ENCODE peak calls at places on chromosome 10, in six cellular contexts. L is HFF-Myc, C is sigmoid colon, Z is Karpas-422, B is prostate gland, Q is adipocyte. K is an unnamed sample.

GRCh38 chr10:12350167-12350872 is 973 bp downstream of the CAMK1D start:
- DNase-seq in C (peak), Z (no peak), Q (peak), B (peak), L (no peak), K (no peak)

GRCh38 chr10:4533626-4534025 is 292.4 kb upstream of the AKR1E2 start:
- DNase-seq in C (no peak), Z (no peak), B (peak), Q (peak), L (no peak), K (no peak)

GRCh38 chr10:117804470-117805011 is 242.2 kb downstream of the RAB11FIP2 start:
- DNase-seq in C (no peak), B (peak), L (no peak), Z (peak), Q (no peak), K (no peak)

GRCh38 chr10:98267894-98268693 is at the start of gene LOXL4:
- DNase-seq in B (no peak), C (peak), Q (peak), Z (no peak), L (no peak), K (no peak)

GRCh38 chr10:71812016-71812912 is 38.8 kb downstream of the PSAP start:
- DNase-seq in Q (peak), Z (peak), C (peak), B (peak), L (no peak), K (no peak)

GRCh38 chr10:56633876-56634452 is 272.9 kb upstream of the ZWINT start:
- DNase-seq in Z (peak), C (no peak), B (no peak), Q (no peak), L (no peak), K (no peak)

GRCh38 chr10:49194212-49194920 is 6.2 kb upstream of the TMEM273 start:
- DNase-seq in L (no peak), C (no peak), Q (no peak), Z (no peak), B (no peak), K (no peak)

GRCh38 chr10:29389935-29390334 is 101.1 kb downstream of the LYZL1 start:
- DNase-seq in C (no peak), Z (no peak), B (no peak), Q (no peak), L (no peak), K (no peak)

GRCh38 chr10:132615346-132616169 is 78.0 kb downstream of the INPP5A start:
- DNase-seq in Z (no peak), L (no peak), Q (no peak), B (no peak), C (no peak), K (no peak)

GRCh38 chr10:95742529-95742884 is 13.5 kb upstream of the ENTPD1 start:
- DNase-seq in Q (no peak), B (peak), Z (no peak), L (no peak), C (no peak), K (peak)

GRCh38 chr10:72709041-72709440 is 17.1 kb downstream of the MCU start:
- DNase-seq in C (no peak), B (no peak), Z (no peak), L (no peak), Q (peak), K (no peak)

GRCh38 chr10:114715171-114715670 is 57.1 kb upstream of the ABLIM1 start:
- DNase-seq in B (no peak), C (no peak), Q (peak), Z (no peak), L (no peak), K (no peak)

GRCh38 chr10:73263948-73264347 is 11.5 kb upstream of the MRPS16 start:
- DNase-seq in Q (peak), B (no peak), C (no peak), L (no peak), Z (peak), K (no peak)

GRCh38 chr10:52135101-52135500 is 179.0 kb upstream of the DKK1 start:
- DNase-seq in Z (no peak), L (no peak), B (no peak), Q (no peak), C (no peak), K (no peak)

GRCh38 chr10:133067152-133068090 is 20.3 kb upstream of the ADGRA1 start:
- DNase-seq in L (no peak), Z (no peak), C (no peak), B (no peak), Q (no peak), K (no peak)

GRCh38 chr10:804191-804781 is 114.8 kb upstream of the DIP2C start:
- DNase-seq in Q (no peak), C (no peak), Z (no peak), B (no peak), L (no peak), K (no peak)

DNA sequence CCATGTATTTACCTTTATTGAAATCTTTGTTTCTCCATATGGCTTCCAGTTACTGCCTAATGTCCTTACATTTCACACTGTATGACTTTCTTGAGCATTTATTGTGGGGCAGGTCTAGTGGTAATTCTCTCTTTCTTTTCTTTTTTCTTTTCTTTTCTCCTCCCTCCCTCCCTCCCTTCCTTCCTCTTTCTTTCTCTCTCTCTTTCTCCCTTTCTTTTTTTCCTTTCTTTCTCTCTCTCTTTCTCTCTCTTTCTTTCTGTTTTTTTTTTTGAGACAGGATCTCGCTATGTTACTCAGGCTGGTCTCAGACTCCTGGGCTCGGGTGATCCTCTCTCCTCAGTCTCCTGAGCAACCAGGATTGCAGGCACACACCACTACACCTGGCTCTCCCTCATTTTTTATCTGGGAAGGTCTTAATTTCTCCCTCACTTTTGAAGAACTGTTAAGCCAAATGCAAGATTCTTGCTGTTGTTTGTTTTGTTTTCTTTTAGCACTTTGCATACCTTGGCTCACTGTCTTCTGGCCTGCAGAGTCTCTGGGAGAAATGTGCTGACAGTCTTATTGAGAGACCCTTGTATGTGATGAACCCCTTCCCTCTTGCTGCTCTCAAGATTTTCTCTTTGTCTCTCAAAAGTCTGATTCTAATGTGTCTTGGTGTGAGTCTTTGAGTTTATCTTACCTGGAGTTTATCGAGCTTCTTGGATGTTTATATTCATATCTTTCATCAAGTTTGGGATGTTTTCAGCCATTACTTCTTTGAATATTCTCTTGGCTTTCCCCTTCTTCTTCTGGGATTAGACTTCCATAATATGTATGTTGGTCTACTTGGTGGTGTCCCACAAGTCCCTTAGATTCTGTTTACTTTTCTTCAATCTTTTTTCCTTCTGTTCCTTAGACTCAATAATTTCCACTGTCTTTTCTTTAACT is 79.0 kb upstream of the CCNY start:
- DNase-seq in Z (no peak), Q (no peak), L (no peak), C (no peak), B (no peak), K (no peak)
- H3K4me3 ChIP-seq in Z (no peak), Q (no peak), L (no peak), C (no peak), B (no peak), K (no peak)

GRCh38 chr10:120981601-120982381 is 130.6 kb downstream of the WDR11 start:
- DNase-seq in C (no peak), L (no peak), Z (no peak), Q (no peak), B (no peak), K (no peak)

GRCh38 chr10:120980316-120980975 is 129.3 kb downstream of the WDR11 start:
- DNase-seq in C (no peak), L (no peak), Z (no peak), Q (no peak), B (no peak), K (no peak)

GRCh38 chr10:120978589-120979252 is 127.6 kb downstream of the WDR11 start:
- DNase-seq in C (no peak), B (no peak), Z (no peak), L (peak), Q (no peak), K (no peak)

GRCh38 chr10:120977892-120978291 is 126.7 kb downstream of the WDR11 start:
- DNase-seq in Q (no peak), B (no peak), L (no peak), C (no peak), Z (no peak), K (no peak)

GRCh38 chr10:120979435-120980315 is 128.5 kb downstream of the WDR11 start:
- DNase-seq in Z (no peak), L (no peak), B (peak), Q (no peak), C (no peak), K (no peak)
- H3K4me3 ChIP-seq in Z (no peak), L (no peak), B (peak), Q (peak), C (peak), K (no peak)

GRCh38 chr10:129523031-129523722 is 56.1 kb downstream of the MGMT start:
- DNase-seq in Z (no peak), B (no peak), L (no peak), C (no peak), Q (no peak), K (no peak)
- H3K4me3 ChIP-seq in Z (no peak), B (no peak), L (no peak), C (no peak), Q (no peak), K (no peak)

GRCh38 chr10:110927461-110927860 is 8.1 kb downstream of the SHOC2 start:
- DNase-seq in Q (no peak), B (no peak), C (no peak), L (no peak), Z (no peak), K (no peak)
- H3K4me3 ChIP-seq in Q (no peak), B (no peak), C (no peak), L (no peak), Z (no peak), K (no peak)

GRCh38 chr10:124719213-124719851 is 24.8 kb downstream of the FAM53B start:
- DNase-seq in Z (peak), C (peak), Q (peak), L (no peak), B (peak), K (no peak)
- H3K4me3 ChIP-seq in Z (peak), C (no peak), Q (no peak), L (no peak), B (no peak), K (no peak)

GRCh38 chr10:21314234-21314633 is 211.2 kb downstream of the SKIDA1 start:
- DNase-seq in L (no peak), C (no peak), B (no peak), Z (no peak), Q (peak), K (no peak)
- H3K4me3 ChIP-seq in L (no peak), C (no peak), B (no peak), Z (peak), Q (no peak), K (no peak)

GRCh38 chr10:130543787-130544186 is 407.6 kb downstream of the GLRX3 start:
- DNase-seq in B (no peak), Z (no peak), L (no peak), Q (no peak), C (no peak), K (no peak)
- H3K4me3 ChIP-seq in B (no peak), Z (no peak), L (no peak), Q (no peak), C (no peak), K (no peak)

DNA sequence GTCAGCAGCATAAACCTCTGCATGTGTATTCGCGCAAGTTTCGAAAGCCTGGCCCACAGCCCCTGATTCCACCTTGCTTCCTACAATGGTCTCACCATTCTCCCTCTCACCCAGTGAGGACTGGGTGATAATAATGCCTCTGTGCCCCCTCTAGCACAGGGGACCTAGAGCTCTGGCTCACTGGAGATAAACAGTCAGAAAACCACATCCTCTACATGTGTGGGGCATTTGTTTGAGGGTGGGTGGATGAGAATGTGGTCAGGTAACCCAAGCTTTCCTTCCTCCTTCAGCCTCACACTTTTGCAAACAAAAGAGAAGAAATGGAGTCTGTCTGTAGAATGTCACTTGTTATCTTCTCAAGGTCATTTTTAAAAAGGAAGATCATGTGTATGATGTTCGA is 373.5 kb downstream of the KCNMA1 start:
- DNase-seq in L (no peak), Q (no peak), C (no peak), Z (no peak), B (no peak), K (no peak)
- H3K4me3 ChIP-seq in L (no peak), Q (no peak), C (no peak), Z (no peak), B (no peak), K (no peak)

DNA sequence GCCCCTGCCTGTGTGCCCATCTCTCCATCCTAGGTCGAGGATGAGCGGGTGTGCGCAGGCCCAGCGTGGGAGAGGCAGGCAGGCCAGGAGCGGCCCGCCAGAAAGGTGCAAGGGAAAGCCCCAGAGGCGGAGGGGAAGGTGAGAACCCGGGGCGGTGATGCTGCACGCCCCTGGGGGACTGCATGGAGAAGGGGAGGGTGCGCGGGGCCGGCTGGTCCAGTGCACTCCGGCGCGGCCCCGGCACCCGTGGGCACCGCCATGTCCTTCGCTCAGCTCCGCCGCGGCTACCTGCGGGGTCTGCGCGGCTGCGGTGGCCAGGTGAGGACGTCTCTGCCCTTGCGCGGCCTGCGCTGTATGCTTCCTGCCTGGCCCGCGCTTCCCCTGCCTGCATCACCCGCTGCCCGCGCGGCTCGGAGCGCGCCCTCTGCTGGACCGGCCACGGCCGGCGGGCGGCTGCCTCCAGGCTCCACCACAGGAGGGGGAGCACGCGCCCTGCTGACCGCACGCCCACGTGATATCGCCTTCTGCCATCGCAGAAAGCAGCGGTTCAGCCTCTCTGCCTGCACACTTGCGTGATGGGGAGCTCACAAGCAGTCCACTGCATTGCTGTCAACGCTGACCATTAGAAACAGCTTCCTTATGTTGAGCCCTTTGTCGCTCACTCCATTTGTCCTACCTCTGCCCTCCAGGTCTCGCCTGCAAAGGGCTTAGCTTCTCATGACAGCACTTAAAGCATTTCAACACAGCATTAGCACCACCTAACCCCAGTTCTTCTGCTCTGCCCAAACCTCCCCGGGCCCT is 73.9 kb downstream of the CXCL12 start:
- DNase-seq in L (peak), C (peak), B (peak), Z (peak), Q (peak), K (no peak)
- H3K4me3 ChIP-seq in L (no peak), C (no peak), B (no peak), Z (peak), Q (peak), K (no peak)

DNA sequence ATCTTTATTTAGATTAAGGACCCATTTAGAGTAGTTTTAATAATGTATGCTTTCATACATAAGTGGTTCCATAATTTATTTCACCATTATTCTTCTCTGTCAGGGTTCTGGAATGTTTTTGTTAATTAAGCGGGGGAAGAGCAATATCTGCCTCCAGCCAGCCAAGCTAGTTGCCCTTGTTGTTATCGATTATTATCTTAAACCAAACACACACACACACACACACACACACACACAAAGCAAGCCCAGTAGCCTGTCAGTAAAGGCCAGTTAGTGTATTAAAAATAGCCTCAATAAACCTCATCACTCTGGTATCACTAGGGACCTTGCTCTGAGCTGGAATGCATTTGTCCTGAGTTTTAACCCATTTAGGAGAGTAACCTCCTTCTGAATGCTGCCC is 131.0 kb downstream of the CELF2 start:
- DNase-seq in Q (no peak), L (no peak), B (no peak), Z (no peak), C (no peak), K (no peak)
- H3K4me3 ChIP-seq in Q (no peak), L (no peak), B (no peak), Z (no peak), C (no peak), K (no peak)